ENCODE peak calls at places on chromosome 12, in eight cellular contexts. Z, O, U, I, K, D, M and V are unnamed samples.

GRCh38 chr12:63770375-63770774 is 9.3 kb upstream of the RXYLT1 start:
- DNase-seq in Z (no peak), O (no peak), K (no peak), D (no peak), U (no peak), I (no peak), M (no peak), V (no peak)

GRCh38 chr12:118059645-118060275 is 1.2 kb downstream of the WSB2 start:
- DNase-seq in K (peak; percentile 68), M (no peak), D (no peak), O (no peak), Z (no peak), U (no peak), I (no peak), V (no peak)

GRCh38 chr12:128727999-128728398 is 95.8 kb downstream of the SLC15A4 start:
- DNase-seq in I (no peak), D (no peak), Z (no peak), M (no peak), U (no peak), O (no peak), K (no peak), V (no peak)

GRCh38 chr12:43444940-43445564 is 107.0 kb downstream of the ADAMTS20 start:
- DNase-seq in Z (peak; percentile 24), U (no peak), M (peak; percentile 18), I (peak; percentile 71), D (peak; percentile 73), K (peak; percentile 89), O (peak; percentile 60), V (peak; percentile 23)

GRCh38 chr12:89768586-89769482 is 60.2 kb upstream of the ATP2B1 start:
- DNase-seq in M (no peak), K (no peak), Z (peak; percentile 85), O (peak; percentile 97), D (no peak), I (no peak), U (peak; percentile 18), V (peak; percentile 99)

GRCh38 chr12:64099430-64099829 is 122.7 kb downstream of the KICS2 start:
- DNase-seq in I (no peak), D (no peak), U (peak; percentile 25), M (no peak), O (peak; percentile 97), Z (peak; percentile 65), K (no peak), V (peak; percentile 85)

GRCh38 chr12:108603743-108604142 is 5.9 kb upstream of the TMEM119 start:
- DNase-seq in M (no peak), O (no peak), K (no peak), Z (no peak), D (no peak), U (no peak), I (no peak), V (no peak)

GRCh38 chr12:113766133-113766879 is 199.8 kb downstream of the RBM19 start:
- DNase-seq in K (peak; percentile 66), I (peak; percentile 34), U (peak; percentile 31), Z (no peak), D (peak; percentile 5), O (no peak), M (no peak), V (no peak)

GRCh38 chr12:6553051-6553868 is 2.6 kb downstream of the IFFO1 start:
- DNase-seq in O (peak; percentile 97), M (no peak), I (no peak), D (no peak), U (no peak), K (no peak), Z (no peak), V (peak; percentile 80)

GRCh38 chr12:75011120-75011519 is 198.5 kb downstream of the KCNC2 start:
- DNase-seq in U (no peak), M (no peak), I (no peak), Z (no peak), D (no peak), O (no peak), K (no peak), V (no peak)

GRCh38 chr12:62966990-62967506 is 32.1 kb upstream of the PPM1H start:
- DNase-seq in M (no peak), I (no peak), Z (no peak), K (no peak), D (no peak), U (no peak), O (no peak), V (no peak)

GRCh38 chr12:130729344-130729743 is 13.2 kb upstream of the RIMBP2 start:
- DNase-seq in Z (no peak), U (no peak), I (no peak), K (peak; percentile 65), O (no peak), M (no peak), D (no peak), V (no peak)

GRCh38 chr12:40942326-40942725 is 245.8 kb upstream of the PDZRN4 start:
- DNase-seq in I (no peak), Z (no peak), K (no peak), D (no peak), U (no peak), M (no peak), O (peak; percentile 23), V (peak; percentile 23)

GRCh38 chr12:132632521-132633228 is 14.1 kb downstream of the P2RX2 start:
- DNase-seq in D (no peak), Z (no peak), U (no peak), O (no peak), I (no peak), K (no peak), M (no peak), V (no peak)

DNA sequence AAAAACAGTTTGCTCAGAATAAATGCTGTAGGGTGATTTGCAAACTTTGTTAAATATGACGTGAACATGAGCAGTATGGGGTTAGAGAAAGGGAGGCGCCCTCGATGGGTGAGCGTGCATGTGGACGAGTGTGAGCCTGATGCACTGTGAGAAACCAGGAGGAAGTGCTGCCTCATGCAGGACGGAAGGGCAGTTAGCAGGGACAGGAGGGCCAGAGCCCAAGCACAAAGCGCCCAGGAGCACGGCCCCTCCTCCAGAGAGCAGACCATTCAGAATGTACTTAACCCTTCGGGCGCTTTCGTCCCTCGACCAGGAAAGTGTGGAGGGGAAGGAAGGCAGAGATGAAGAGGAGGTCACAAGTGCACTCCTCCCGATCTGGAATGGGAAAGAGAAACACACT is 44.9 kb downstream of the TCHP start:
- DNase-seq in U (no peak), I (peak; percentile 78), M (no peak), K (peak; percentile 94), Z (no peak), O (peak; percentile 34), D (peak; percentile 60), V (peak; percentile 31)
- TF ChIP-seq CTCF in U (no peak), I (no peak), M (no peak), K (peak; percentile 47), Z (no peak), O (no peak), D (no peak), V (peak; percentile 14)

DNA sequence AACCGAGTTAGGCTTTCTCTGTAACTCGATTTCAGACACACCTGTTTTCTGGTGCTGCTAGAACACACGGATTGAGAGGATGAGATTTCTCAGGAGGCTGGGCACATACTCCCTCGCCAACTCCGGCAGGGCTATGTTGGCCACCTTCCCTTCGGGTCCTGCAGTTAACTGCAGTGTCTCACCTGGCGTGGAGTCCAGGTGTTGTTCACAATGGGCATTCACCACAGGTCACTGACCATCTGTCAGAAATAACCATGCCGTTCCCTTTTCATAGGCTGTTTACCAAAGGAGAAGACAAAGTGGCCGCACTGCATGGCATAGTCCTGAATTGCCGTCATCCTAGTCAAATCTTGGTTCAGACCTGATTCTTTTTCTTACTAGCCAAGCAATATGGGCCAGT is 5.5 kb upstream of the KCNH3 start:
- DNase-seq in U (no peak), I (no peak), M (no peak), O (no peak), D (no peak), K (peak; percentile 34), Z (no peak), V (no peak)
- TF ChIP-seq CTCF in U (no peak), I (no peak), M (no peak), O (no peak), D (no peak), K (no peak), Z (no peak), V (no peak)

GRCh38 chr12:65606008-65606766 is 218.1 kb upstream of the HMGA2 start:
- DNase-seq in I (no peak), U (no peak), Z (no peak), K (no peak), O (no peak), D (no peak), M (no peak), V (no peak)

GRCh38 chr12:65605019-65605418 is 219.3 kb upstream of the HMGA2 start:
- DNase-seq in O (no peak), Z (no peak), M (no peak), U (no peak), D (no peak), K (no peak), I (no peak), V (peak; percentile 8)

GRCh38 chr12:65602191-65602578 is 222.1 kb upstream of the HMGA2 start:
- DNase-seq in Z (no peak), I (no peak), O (no peak), U (no peak), M (no peak), K (no peak), D (no peak), V (no peak)

GRCh38 chr12:65603428-65604351 is 220.6 kb upstream of the HMGA2 start:
- DNase-seq in U (peak; percentile 48), D (no peak), Z (peak; percentile 61), K (peak; percentile 64), M (no peak), O (peak; percentile 98), I (no peak), V (peak; percentile 93)

DNA sequence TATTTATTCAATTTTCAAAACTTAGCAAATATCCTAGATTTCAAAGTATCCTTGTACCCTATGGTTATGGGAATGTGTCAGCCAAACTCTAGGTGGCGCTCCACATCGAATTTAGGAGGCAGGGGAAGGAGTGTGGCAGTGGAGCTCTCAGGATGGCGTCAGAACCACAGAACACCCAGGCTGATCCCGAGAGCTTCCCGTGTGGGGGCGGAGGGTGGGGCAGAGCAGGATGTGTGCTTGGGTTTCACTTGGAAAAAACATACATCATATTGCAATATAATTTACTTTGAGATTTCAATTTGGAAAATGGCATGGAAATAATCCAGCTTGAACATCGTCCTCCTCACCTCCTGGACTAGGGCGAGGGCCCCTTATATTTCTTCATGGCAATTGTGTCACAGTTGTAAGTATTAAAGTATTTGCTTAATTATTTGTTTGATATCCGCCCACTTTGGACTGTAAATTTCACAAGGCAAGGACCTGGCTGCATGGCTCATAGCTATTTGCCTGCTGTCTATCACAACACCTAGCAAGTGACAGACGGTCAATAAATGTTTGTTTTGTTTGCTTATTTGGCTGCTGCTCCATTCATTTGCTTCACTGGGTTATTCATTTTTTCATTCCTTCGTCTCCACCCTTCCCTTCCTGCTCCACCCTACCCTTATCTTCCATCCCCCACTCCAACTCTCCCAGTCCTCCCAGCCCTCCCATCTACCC is 221.5 kb upstream of the HMGA2 start:
- DNase-seq in U (peak; percentile 87), D (peak; percentile 72), M (peak; percentile 51), K (peak; percentile 93), I (peak; percentile 77), O (peak; percentile 91), Z (peak; percentile 81), V (peak; percentile 91)
- TF ChIP-seq CTCF in U (peak; percentile 90), D (peak; percentile 73), M (peak; percentile 65), K (peak; percentile 86), I (peak; percentile 60), O (peak; percentile 87), Z (peak; percentile 76), V (peak; percentile 91)

DNA sequence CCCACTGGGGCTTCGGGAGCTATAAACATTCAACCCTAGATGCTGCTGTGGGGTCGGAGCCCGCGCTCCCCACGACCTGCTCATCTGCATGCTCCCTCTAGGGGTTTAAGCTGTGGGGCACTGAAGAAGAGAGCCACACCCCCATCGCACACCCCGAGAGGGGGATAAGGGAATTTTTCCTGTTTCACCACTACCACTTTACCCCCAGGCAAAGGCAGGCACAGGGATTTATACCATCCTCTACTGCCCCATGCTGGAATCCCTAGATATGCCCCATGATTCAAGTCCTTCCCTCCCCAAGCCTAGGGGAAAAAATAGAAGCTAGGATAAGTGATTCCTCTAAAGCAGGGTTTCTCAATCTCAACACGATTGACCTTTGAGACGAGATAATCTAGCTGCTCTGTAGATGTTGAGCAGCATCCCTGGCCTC is 59.9 kb upstream of the CCDC60 start:
- DNase-seq in O (no peak), M (no peak), U (no peak), I (peak; percentile 26), D (no peak), Z (no peak), K (no peak), V (no peak)
- TF ChIP-seq CTCF in O (no peak), M (no peak), U (no peak), I (no peak), D (no peak), Z (no peak), K (peak; percentile 41), V (no peak)